ENCODE peak calls at places on chromosomes 4 and X, in six cellular contexts. Z is AG10803, F is choroid plexus epithelial cell, E is heart left ventricle, M is foreskin fibroblast, Y is psoas muscle. C is an unnamed sample.

GRCh38 chrX:16892504-16893362 is 22.6 kb upstream of the RBBP7 start:
- DNase-seq in E (no peak), Y (peak; percentile 44), F (peak; percentile 89), M (peak; percentile 76), Z (peak; percentile 71), C (peak; percentile 83)

GRCh38 chrX:132564026-132564425 is 75.2 kb upstream of the MBNL3 start:
- DNase-seq in Z (peak; percentile 16), M (peak; percentile 25), Y (no peak), F (no peak), E (no peak), C (peak; percentile 21)

GRCh38 chrX:139642241-139642927 is 65.6 kb downstream of the MCF2 start:
- DNase-seq in E (no peak), M (no peak), Z (peak; percentile 17), Y (no peak), F (peak; percentile 1), C (no peak)

GRCh38 chrX:39682778-39683177 is 415.0 kb downstream of the BCOR start:
- DNase-seq in M (no peak), Z (no peak), E (no peak), F (no peak), Y (no peak), C (no peak)

GRCh38 chr4:151950993-151951726 is 190.4 kb upstream of the GATB start:
- DNase-seq in Y (no peak), M (no peak), F (no peak), Z (peak; percentile 3), E (no peak), C (no peak)

GRCh38 chr4:1731180-1731579 is 9.9 kb downstream of the TACC3 start:
- DNase-seq in F (peak; percentile 31), Z (no peak), Y (no peak), M (no peak), E (no peak), C (no peak)

GRCh38 chrX:128464091-128464490 is 411.9 kb upstream of the ACTRT1 start:
- DNase-seq in M (no peak), Z (no peak), F (no peak), Y (no peak), E (no peak), C (no peak)

GRCh38 chr4:17027495-17027894 is 129.1 kb upstream of the LDB2 start:
- DNase-seq in E (no peak), F (peak; percentile 93), M (peak; percentile 96), Z (peak; percentile 95), Y (no peak), C (peak; percentile 98)

GRCh38 chrX:40806511-40807220 is 71.3 kb upstream of the MED14 start:
- DNase-seq in F (no peak), Y (no peak), Z (no peak), E (no peak), M (peak; percentile 7), C (no peak)

DNA sequence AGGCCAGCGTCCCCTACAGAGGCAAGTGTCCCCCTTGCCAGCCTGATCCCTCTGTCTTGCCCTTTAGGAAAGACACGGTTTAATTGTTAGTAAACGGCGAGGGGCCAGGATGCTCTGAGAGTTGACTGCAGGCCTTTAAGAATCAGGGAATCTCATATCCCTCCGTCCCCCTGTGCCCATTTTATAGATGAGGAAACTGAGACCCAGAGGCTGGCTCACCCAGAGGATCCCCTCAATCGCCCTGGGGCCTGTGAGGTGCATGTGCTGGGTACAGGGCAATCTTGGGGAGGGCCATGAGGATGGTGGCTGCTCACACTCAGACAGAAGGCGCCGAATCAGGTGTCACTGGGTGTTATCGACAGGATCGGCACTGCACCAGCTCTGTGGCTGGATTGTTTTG is 575 bp downstream of the ZNF185 start:
- DNase-seq in Z (no peak), E (no peak), F (no peak), M (no peak), Y (no peak), C (no peak)
- TF ChIP-seq CTCF in Z (no peak), E (no peak), F (no peak), M (no peak), Y (no peak), C (no peak)

DNA sequence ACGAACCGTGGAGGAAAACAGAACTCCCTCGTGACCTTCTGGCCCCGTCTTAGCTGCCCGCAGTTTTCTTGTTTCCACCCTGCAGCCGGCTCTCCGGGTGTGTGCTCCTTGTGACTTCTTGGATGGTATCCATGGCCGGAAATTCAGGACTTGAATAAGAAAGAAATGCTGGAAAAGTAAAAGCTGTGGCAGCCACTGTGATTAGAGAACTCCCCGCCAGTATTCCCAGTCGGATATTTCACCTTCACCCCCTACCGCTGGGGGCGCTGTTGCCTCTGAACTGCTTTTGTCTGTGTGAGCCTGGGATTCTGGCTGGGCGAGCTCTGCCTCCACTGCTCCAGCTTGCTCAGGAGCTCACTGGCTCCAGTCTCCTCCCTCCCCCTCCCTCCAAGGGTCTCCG is 41.5 kb upstream of the CYP4V2 start:
- DNase-seq in M (no peak), E (peak; percentile 76), Y (peak; percentile 81), F (peak; percentile 64), Z (peak; percentile 19), C (peak; percentile 66)
- H3K4me3 ChIP-seq in M (no peak overlapping the region), E (peak overlapping the region; percentile 14), Y (peak overlapping the region; percentile 0), F (peak overlapping the region; percentile 24), Z (no peak overlapping the region), C (no peak overlapping the region)

GRCh38 chrX:103774070-103774642 is 2.5 kb upstream of the PLP1 start:
- DNase-seq in E (no peak), Y (no peak), M (peak; percentile 75), F (peak; percentile 72), Z (peak; percentile 52), C (peak; percentile 76)
- TF ChIP-seq CTCF in E (no peak), Y (peak; percentile 40), M (peak; percentile 59), F (peak; percentile 56), Z (peak; percentile 53), C (peak; percentile 51)

DNA sequence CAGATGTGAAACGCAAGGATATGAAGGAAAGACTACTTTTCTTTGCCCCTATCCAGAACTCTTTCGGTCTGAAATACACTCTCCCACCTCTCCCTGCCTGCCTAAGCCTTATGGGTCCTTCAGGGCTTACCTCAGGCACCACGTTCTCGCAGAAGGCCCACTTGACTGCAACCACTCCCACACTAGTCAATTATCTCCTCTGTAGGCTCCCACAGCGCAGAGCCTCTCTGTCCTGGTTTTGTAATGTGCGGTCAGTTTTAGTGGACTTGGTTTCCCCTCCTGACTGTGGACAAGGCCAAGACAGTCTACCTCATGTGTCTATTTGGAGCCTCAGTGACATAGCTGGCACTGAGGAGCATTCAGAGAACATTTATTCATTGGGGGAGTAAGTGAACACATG is 11.1 kb downstream of the CNGA2 start:
- DNase-seq in Z (no peak), M (no peak), F (no peak), Y (no peak), E (no peak), C (no peak)
- H3K4me3 ChIP-seq in Z (no peak overlapping the region), M (no peak overlapping the region), F (no peak overlapping the region), Y (no peak overlapping the region), E (no peak overlapping the region), C (no peak overlapping the region)

DNA sequence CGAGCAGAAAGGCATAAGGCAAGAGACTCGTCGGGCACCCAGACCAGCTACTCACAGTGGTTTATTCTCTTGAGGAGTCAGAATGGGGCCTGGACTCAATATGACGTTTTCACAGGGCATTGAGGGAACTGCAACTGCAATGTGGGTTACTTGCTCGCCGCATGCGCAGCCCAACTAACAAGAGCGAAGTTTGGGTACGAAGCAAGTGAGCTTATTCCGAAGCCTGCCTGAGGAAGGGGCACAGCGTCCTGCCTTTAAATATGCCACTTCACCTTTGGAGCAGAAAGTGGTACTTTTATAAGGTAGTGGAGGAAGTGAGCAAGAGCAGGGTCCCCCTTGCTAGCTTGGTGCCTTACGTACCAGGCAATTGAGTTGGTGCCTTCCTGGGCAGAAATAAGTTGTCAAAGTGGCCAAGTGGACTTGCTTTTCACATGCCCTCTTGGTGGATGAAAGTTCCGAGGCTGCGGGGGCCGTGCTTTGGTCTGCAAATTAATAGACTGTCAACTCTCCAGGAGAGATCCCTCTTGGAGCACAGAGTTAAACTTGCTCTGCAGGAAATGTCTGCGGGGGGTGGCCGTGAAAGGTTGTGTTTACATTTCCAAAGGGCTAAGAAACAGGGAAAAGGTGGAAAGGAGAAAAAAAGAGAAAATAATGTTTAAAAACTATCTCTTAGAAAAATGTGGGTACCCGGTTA is 480.4 kb downstream of the TRIML1 start:
- DNase-seq in E (no peak), M (no peak), F (no peak), Z (no peak), Y (no peak), C (no peak)
- TF ChIP-seq CTCF in E (no peak), M (no peak), F (no peak), Z (no peak), Y (no peak), C (no peak)

DNA sequence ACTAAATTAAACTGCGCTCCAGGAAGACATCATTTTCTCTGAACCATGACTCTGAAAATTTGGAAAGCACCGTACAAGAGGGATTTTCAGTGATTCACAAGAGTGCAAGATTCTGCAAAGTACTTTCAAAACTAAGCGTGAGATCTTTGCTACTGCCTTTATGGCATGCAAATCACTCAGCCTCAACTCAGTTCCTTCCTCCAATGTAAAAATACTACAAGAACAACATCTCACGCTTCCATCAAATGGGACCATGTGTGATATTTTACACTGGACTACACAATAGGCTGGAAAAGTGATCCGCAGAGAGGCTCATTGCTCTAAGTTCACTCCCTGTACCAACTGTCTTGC is 682 bp upstream of the IL15 start:
- DNase-seq in Y (no peak), Z (peak; percentile 47), F (no peak), E (no peak), M (no peak), C (no peak)
- H3K4me3 ChIP-seq in Y (peak overlapping the region; percentile 76), Z (peak overlapping the region; percentile 84), F (peak overlapping the region; percentile 79), E (peak overlapping the region; percentile 84), M (peak overlapping the region; percentile 85), C (peak overlapping the region; percentile 84)

DNA sequence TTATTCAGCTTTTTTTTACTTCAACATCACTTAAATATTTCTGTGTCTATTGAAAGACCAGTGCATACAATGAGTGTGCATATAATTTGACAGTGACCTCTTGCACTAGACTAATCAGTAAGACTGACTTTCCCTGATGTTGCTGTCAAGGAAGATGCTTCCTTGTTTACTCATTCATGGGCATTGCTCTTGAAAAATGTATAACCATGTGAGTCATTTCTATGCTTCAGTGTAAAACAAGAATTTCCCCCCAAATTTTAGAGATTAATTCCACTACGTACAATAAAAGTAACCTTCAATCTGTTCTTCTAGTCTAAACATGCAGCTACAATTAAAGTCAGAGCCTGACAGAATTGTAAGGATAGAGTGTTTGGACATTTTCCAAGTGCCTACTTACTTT is 935.7 kb downstream of the RAPGEF2 start:
- DNase-seq in Z (no peak), E (no peak), Y (no peak), M (no peak), F (peak; percentile 13), C (peak; percentile 1)
- TF ChIP-seq CTCF in Z (no peak), E (no peak), Y (no peak), M (no peak), F (no peak), C (no peak)

DNA sequence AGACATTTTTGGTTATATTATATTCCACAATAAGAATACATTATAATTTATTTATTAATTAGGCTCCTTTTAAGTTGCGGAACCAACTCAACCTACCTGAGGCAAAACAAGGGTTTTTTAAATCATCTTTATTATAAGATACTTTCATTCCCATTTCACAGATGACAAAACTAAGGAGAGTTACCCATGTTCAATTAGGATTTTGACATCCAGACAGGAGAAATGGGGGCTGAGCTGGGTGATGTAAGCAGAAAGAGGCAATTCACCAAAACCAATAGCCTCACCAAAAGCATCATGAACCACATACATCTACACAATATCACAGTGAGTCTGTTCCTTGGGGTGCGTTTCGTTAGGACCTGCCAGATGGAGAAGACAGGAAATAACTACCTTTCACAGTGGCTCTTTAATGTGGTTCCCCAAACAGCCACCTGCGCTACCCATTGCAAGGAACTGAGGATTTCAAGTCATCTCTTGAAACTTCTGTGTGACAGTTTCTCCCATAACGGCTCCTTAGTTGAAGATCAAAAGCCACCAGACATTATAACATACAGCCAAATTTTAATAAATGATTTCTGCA is 190.5 kb upstream of the LEF1 start:
- DNase-seq in Y (no peak), F (no peak), Z (no peak), M (no peak), E (no peak), C (no peak)
- H3K4me3 ChIP-seq in Y (no peak overlapping the region), F (no peak overlapping the region), Z (no peak overlapping the region), M (no peak overlapping the region), E (no peak overlapping the region), C (no peak overlapping the region)